ENCODE peak calls at places on chromosomes 2 and 18, in four cellular contexts. M is A549, H is esophagus muscularis mucosa, Y is suprapubic skin. D is an unnamed sample. For H3K4me1, the result is how much of the 10 kb centered on the place peaks cover.

GRCh38 chr18:58091099-58091611 is 47.1 kb downstream of the NEDD4L start:
- DNase-seq in M (peak), H (no peak), Y (no peak), D (peak)

GRCh38 chr2:134869941-134870736 is 31.7 kb downstream of the ACMSD start:
- DNase-seq in M (no peak), H (no peak), Y (no peak), D (no peak)

GRCh38 chr2:88545118-88545517 is 82.1 kb downstream of the EIF2AK3 start:
- DNase-seq in M (peak), H (peak), Y (no peak), D (no peak)

GRCh38 chr18:58781627-58782194 is 83.0 kb upstream of the ZNF532 start:
- DNase-seq in M (peak), H (peak), Y (peak), D (peak)

GRCh38 chr2:121502246-121502645 is 28.4 kb upstream of the RNU4ATAC start:
- DNase-seq in M (no peak), H (no peak), Y (no peak), D (no peak)

GRCh38 chr2:207768168-207768890 is 1.4 kb downstream of the FZD5 start:
- DNase-seq in M (peak), H (no peak), Y (peak), D (peak)

GRCh38 chr2:241981076-241981700 is 111.7 kb downstream of the RTP5 start:
- DNase-seq in M (no peak), H (no peak), Y (peak), D (peak)

GRCh38 chr18:25074925-25075693 is 276.9 kb downstream of the ZNF521 start:
- DNase-seq in M (no peak), H (no peak), Y (no peak), D (no peak)

GRCh38 chr2:201244829-201245228 is 15.5 kb upstream of the CASP8 start:
- DNase-seq in M (no peak), H (peak), Y (no peak), D (no peak)

GRCh38 chr2:62596061-62596658 is 90.2 kb upstream of the TMEM17 start:
- DNase-seq in M (no peak), H (no peak), Y (no peak), D (no peak)

GRCh38 chr2:231530099-231531085 is at the start of gene NMUR1:
- DNase-seq in M (peak), H (no peak), Y (no peak), D (peak)

GRCh38 chr2:232502901-232503791 is 15.5 kb upstream of the ECEL1 start:
- DNase-seq in M (peak), H (no peak), Y (no peak), D (peak)

GRCh38 chr2:165877565-165878550 is 75.7 kb downstream of the TTC21B start:
- DNase-seq in M (no peak), H (no peak), Y (no peak), D (no peak)

GRCh38 chr2:101476605-101477208 is 1.8 kb upstream of the RFX8 start:
- DNase-seq in M (no peak), H (no peak), Y (no peak), D (no peak)

GRCh38 chr2:231372326-231372725 is 23.2 kb upstream of the B3GNT7 start:
- DNase-seq in M (no peak), H (no peak), Y (no peak), D (no peak)

GRCh38 chr2:64839844-64840243 is 149.4 kb upstream of the SLC1A4 start:
- DNase-seq in M (no peak), H (no peak), Y (no peak), D (no peak)

GRCh38 chr18:67194886-67195285 is 321.6 kb downstream of the DSEL start:
- DNase-seq in M (no peak), H (no peak), Y (no peak), D (no peak)

GRCh38 chr2:150625741-150626140 is 138.3 kb upstream of the RND3 start:
- DNase-seq in M (no peak), H (no peak), Y (no peak), D (no peak)

GRCh38 chr2:109560265-109560664 is 53.5 kb downstream of the SEPTIN10 start:
- DNase-seq in M (peak), H (no peak), Y (no peak), D (no peak)

GRCh38 chr2:105179469-105180372 is 61.8 kb upstream of the GPR45 start:
- DNase-seq in M (peak), H (peak), Y (no peak), D (peak)

GRCh38 chr18:67425724-67426123 is 90.8 kb downstream of the DSEL start:
- DNase-seq in M (peak), H (no peak), Y (no peak), D (no peak)

GRCh38 chr2:223549215-223549614 is 52.9 kb downstream of the SCG2 start:
- DNase-seq in M (peak), H (no peak), Y (no peak), D (no peak)

GRCh38 chr2:223215136-223215535 is 163.1 kb downstream of the KCNE4 start:
- DNase-seq in M (no peak), H (no peak), Y (no peak), D (no peak)

GRCh38 chr2:72153026-72153791 is 5.5 kb upstream of the CYP26B1 start:
- DNase-seq in M (no peak), H (peak), Y (peak), D (peak)

GRCh38 chr2:165691615-165692014 is 102.4 kb downstream of the GALNT3 start:
- DNase-seq in M (no peak), H (no peak), Y (no peak), D (no peak)

GRCh38 chr2:68645523-68645922 is 2.1 kb downstream of the PROKR1 start:
- DNase-seq in M (no peak), H (no peak), Y (no peak), D (no peak)

GRCh38 chr2:45435316-45435715 is 175.8 kb downstream of the SRBD1 start:
- DNase-seq in M (peak), H (no peak), Y (no peak), D (no peak)

GRCh38 chr2:202171246-202171833 is 67.1 kb downstream of the SUMO1 start:
- DNase-seq in M (no peak), H (no peak), Y (no peak), D (no peak)

GRCh38 chr2:232235716-232236115 is 142.8 kb upstream of the ALPP start:
- DNase-seq in M (no peak), H (no peak), Y (no peak), D (no peak)

GRCh38 chr18:70107037-70107436 is 98.5 kb downstream of the RTTN start:
- DNase-seq in M (no peak), H (no peak), Y (no peak), D (no peak)

GRCh38 chr2:231935207-231935524 is 9.0 kb upstream of the NPPC start:
- DNase-seq in M (no peak), H (no peak), Y (peak), D (peak)

GRCh38 chr2:23722255-23722654 is 204.7 kb downstream of the ATAD2B start:
- DNase-seq in M (no peak), H (no peak), Y (no peak), D (no peak)

GRCh38 chr2:68994864-68995263 is 18.1 kb upstream of the ANTXR1 start:
- DNase-seq in M (no peak), H (no peak), Y (no peak), D (no peak)

GRCh38 chr18:62198259-62198658 is 11.2 kb downstream of the RELCH start:
- DNase-seq in M (no peak), H (no peak), Y (no peak), D (no peak)

GRCh38 chr2:45285791-45286390 is 276.6 kb upstream of the SIX2 start:
- DNase-seq in M (no peak), H (no peak), Y (no peak), D (no peak)

GRCh38 chr2:31221549-31221948 is 4.2 kb upstream of the CAPN14 start:
- DNase-seq in M (no peak), H (no peak), Y (no peak), D (no peak)

GRCh38 chr18:13321923-13322322 is 103.4 kb downstream of the LDLRAD4 start:
- DNase-seq in M (no peak), H (no peak), Y (no peak), D (no peak)

GRCh38 chr18:13320891-13321425 is 102.4 kb downstream of the LDLRAD4 start:
- DNase-seq in M (no peak), H (no peak), Y (no peak), D (no peak)

GRCh38 chr18:13319629-13320028 is 101.1 kb downstream of the LDLRAD4 start:
- DNase-seq in M (no peak), H (peak), Y (no peak), D (no peak)

GRCh38 chr18:13318644-13319501 is 100.3 kb downstream of the LDLRAD4 start:
- DNase-seq in M (no peak), H (peak), Y (no peak), D (no peak)

GRCh38 chr18:13320133-13320532 is 101.6 kb downstream of the LDLRAD4 start:
- DNase-seq in M (no peak), H (no peak), Y (no peak), D (no peak)
- TF ChIP-seq EP300 in M (no peak), H (no peak), Y (no peak), D (no peak)

GRCh38 chr2:173264603-173265366 is 89.9 kb upstream of the CDCA7 start:
- DNase-seq in M (no peak), H (no peak), Y (no peak), D (no peak)
- H3K27ac ChIP-seq in M (no peak), H (no peak), Y (no peak), D (no peak)

DNA sequence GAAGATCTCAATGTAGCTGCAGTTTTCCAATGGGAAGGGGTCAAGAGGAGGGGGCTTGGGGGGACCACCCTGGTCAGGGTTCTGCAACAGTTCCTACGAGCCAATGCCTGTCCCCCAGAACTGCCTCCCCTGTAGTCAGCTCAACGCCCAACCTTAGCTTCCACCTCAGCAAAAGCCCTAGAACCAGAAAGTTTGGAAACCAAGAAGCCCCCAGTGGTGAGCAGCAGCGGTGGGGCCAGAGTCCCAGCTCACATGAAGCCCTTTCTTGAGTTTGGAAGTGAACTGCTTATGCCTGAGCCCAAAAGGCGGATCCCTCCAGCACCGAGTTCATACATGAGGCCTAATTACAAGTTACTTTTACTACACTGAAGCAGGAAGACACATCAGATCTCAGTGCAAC is 162.4 kb downstream of the HDAC4 start:
- DNase-seq in M (no peak), H (no peak), Y (peak), D (no peak)
- H3K4me1 ChIP-seq in M (under half), H (under half), Y (under half), D (under half)

GRCh38 chr2:152763651-152764050 is 45.2 kb downstream of the ARL6IP6 start:
- DNase-seq in M (no peak), H (no peak), Y (no peak), D (no peak)

GRCh38 chr2:152761171-152761570 is 42.8 kb downstream of the ARL6IP6 start:
- DNase-seq in M (no peak), H (no peak), Y (no peak), D (no peak)

GRCh38 chr2:152762202-152762601 is 43.8 kb downstream of the ARL6IP6 start:
- DNase-seq in M (no peak), H (no peak), Y (no peak), D (no peak)

DNA sequence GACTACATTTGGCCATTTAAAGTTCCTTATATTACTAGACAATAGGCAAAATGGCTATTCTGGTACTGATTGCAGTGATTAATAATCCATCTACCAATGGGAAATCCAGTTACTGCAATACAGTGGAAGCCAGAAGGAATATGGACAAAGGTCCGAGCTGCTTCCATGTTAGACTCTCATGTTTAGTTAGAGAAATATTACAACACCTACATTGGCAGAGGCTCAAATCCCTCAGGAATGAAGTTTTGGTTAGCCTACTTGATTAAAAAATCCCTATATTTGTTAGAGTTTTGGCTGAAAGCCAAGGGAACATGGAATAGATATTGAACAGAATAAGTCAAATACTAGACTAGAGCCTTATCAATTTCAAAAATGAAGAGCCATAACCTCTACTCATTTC is 48.5 kb downstream of the ARL6IP6 start:
- DNase-seq in M (no peak), H (no peak), Y (no peak), D (no peak)
- TF ChIP-seq EP300 in M (no peak), H (no peak), Y (no peak), D (no peak)

GRCh38 chr2:39142012-39142346 is 21.1 kb upstream of the SOS1 start:
- DNase-seq in M (no peak), H (no peak), Y (no peak), D (no peak)

GRCh38 chr2:39140322-39140847 is 19.5 kb upstream of the SOS1 start:
- DNase-seq in M (no peak), H (no peak), Y (no peak), D (no peak)

GRCh38 chr2:39139511-39140237 is 18.8 kb upstream of the SOS1 start:
- DNase-seq in M (no peak), H (no peak), Y (no peak), D (no peak)

GRCh38 chr2:39142904-39143617 is 22.2 kb upstream of the SOS1 start:
- DNase-seq in M (no peak), H (no peak), Y (no peak), D (no peak)

DNA sequence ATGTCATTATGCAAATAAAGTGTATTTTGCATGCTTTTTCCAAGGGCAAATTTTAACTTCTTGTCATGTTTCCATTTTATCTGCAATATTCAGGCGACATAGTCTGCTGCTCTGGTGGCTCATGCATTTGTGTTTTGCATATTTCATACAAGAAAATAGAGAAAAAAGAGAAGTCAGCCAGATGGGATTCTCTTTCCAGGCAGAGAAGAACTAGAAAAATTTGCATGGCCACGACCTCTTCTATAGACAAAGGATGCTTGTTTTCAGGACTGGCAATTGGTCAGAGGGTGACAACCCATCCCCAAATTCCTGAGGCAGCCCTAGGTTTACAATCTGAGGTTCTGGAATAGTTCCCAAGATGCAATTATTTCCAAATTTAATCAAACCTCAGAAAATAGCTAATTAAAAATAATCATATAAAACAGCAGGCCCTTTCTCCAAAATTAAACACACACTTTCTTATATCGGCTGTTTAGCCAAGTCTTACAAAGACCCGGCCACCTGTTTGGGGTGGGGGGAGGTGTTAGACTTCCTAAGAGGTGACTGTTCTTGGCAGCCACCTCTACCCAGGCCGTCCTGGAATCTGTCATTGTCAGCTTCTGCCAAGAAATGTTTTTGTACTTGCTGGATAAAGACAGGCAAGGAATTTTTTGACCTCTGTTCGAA is 20.6 kb upstream of the SOS1 start:
- DNase-seq in M (no peak), H (no peak), Y (no peak), D (no peak)
- H3K27ac ChIP-seq in M (no peak), H (peak), Y (no peak), D (no peak)

DNA sequence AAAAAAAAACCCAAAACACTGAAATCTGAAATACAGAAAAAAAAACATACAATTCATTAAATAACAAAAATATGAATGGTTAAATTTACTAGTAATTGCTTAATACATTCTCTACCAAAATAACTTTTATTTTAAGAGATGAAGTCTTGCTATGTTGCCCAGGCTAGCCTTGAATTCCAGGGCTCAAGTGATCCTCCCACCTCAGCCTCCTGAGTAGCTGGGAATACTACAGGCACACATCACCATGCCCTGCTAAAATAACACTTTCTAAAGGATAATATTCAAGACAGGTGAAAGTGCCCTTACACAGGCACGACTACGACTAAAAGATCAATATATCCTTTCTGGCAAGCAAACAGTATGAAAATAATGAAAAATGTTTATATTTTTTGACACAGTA is 9.5 kb downstream of the USP34 start:
- DNase-seq in M (no peak), H (no peak), Y (no peak), D (no peak)
- H3K4me1 ChIP-seq in M (half or more), H (half or more), Y (under half), D (under half)

D was measured in stomach.